ENCODE peak calls at places on chromosomes 11 and 22, in five cellular contexts. S, B, Q, A and C are unnamed samples.

GRCh38 chr11:21561589-21561988 is 631.3 kb upstream of the ANO5 start:
- DNase-seq in S (no peak), B (no peak), Q (no peak), A (no peak), C (no peak)

GRCh38 chr11:134915212-134915611 is 503.2 kb upstream of the B3GAT1 start:
- DNase-seq in S (no peak), B (peak), Q (no peak), A (no peak), C (no peak)

GRCh38 chr11:35785287-35786167 is 123.0 kb downstream of the TRIM44 start:
- DNase-seq in S (no peak), B (peak), Q (no peak), A (no peak), C (no peak)

GRCh38 chr11:106087815-106088435 is 10.5 kb downstream of the AASDHPPT start:
- DNase-seq in S (peak), B (peak), Q (no peak), A (peak), C (no peak)

GRCh38 chr22:28864878-28865596 is 18.3 kb upstream of the ZNRF3 start:
- DNase-seq in S (no peak), B (no peak), Q (no peak), A (no peak), C (no peak)

GRCh38 chr11:121337740-121338272 is 45.2 kb downstream of the SC5D start:
- DNase-seq in S (no peak), B (no peak), Q (no peak), A (no peak), C (no peak)

GRCh38 chr11:11793073-11793472 is 48.7 kb upstream of the USP47 start:
- DNase-seq in S (no peak), B (no peak), Q (no peak), A (no peak), C (no peak)

GRCh38 chr11:66546966-66547661 is 411 bp downstream of the ACTN3 start:
- DNase-seq in S (no peak), B (no peak), Q (no peak), A (no peak), C (no peak)

GRCh38 chr11:130816516-130816915 is 99.8 kb downstream of the SNX19 start:
- DNase-seq in S (no peak), B (no peak), Q (no peak), A (peak), C (no peak)

GRCh38 chr11:17473071-17473744 is 3.4 kb downstream of the ABCC8 start:
- DNase-seq in S (no peak), B (no peak), Q (no peak), A (peak), C (no peak)

GRCh38 chr11:6402561-6402981 is 12.3 kb downstream of the SMPD1 start:
- DNase-seq in S (peak), B (no peak), Q (peak), A (no peak), C (no peak)

GRCh38 chr22:40196628-40197027 is 18.9 kb downstream of the TNRC6B start:
- DNase-seq in S (no peak), B (peak), Q (peak), A (no peak), C (no peak)

GRCh38 chr22:24106385-24107381 is 74.6 kb upstream of the SUSD2 start:
- DNase-seq in S (peak), B (peak), Q (peak), A (no peak), C (no peak)

GRCh38 chr22:39748877-39749276 is 144.7 kb downstream of the ENTHD1 start:
- DNase-seq in S (no peak), B (peak), Q (no peak), A (no peak), C (no peak)

GRCh38 chr11:66126808-66127555 is 56.9 kb downstream of the PACS1 start:
- DNase-seq in S (peak), B (peak), Q (peak), A (no peak), C (no peak)

GRCh38 chr11:64523456-64524187 is 67.4 kb upstream of the SLC22A12 start:
- DNase-seq in S (no peak), B (no peak), Q (no peak), A (no peak), C (no peak)

GRCh38 chr22:23401111-23401909 is 178.8 kb downstream of the IGLL1 start:
- DNase-seq in S (no peak), B (peak), Q (no peak), A (no peak), C (no peak)

GRCh38 chr11:83684071-83684470 is 397.9 kb upstream of the CCDC90B start:
- DNase-seq in S (no peak), B (no peak), Q (no peak), A (no peak), C (no peak)

GRCh38 chr22:44450503-44450902 is 47.5 kb downstream of the RTL6 start:
- DNase-seq in S (no peak), B (no peak), Q (no peak), A (no peak), C (no peak)

GRCh38 chr22:43862074-43862881 is at the start of gene SULT4A1:
- DNase-seq in S (no peak), B (peak), Q (no peak), A (peak), C (no peak)

GRCh38 chr11:58061813-58062212 is 31.1 kb downstream of the OR6Q1 start:
- DNase-seq in S (no peak), B (peak), Q (no peak), A (no peak), C (no peak)

GRCh38 chr11:44568706-44569473 is 3.4 kb downstream of the CD82 start:
- DNase-seq in S (peak), B (peak), Q (peak), A (peak), C (no peak)

GRCh38 chr11:123407124-123407995 is 22.7 kb upstream of the GRAMD1B start:
- DNase-seq in S (peak), B (peak), Q (no peak), A (peak), C (peak)

DNA sequence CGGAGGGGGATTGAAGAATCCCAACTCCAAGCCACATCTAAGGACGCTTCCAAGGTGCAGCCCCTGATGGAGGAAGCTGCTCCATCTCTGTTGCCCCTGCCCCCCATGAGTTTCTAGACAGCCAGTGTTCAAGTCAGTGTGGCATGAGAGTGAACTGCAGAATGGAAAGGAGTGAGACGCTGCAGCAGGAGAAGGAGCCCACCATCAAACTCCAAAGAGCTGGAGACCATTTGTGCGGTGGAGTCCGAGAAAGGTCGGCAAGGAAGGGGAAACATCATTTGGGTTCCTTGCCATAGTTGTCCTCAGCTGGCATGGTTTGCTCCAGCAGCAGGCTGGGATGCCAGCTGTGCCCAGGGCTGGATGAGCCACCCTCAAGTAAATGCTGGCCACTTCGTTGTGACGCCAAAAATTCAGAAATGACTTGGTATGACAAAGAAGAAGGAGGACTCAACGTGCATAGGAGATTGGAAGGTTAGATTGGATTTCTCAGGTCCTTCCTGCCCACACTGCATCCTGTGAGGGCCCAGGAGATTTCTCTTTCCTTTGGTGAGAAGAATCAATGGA is 16.4 kb downstream of the APOL2 start:
- DNase-seq in S (no peak), B (no peak), Q (no peak), A (no peak), C (no peak)
- TF ChIP-seq CTCF in S (no peak), B (no peak), Q (no peak), A (no peak), C (no peak)

DNA sequence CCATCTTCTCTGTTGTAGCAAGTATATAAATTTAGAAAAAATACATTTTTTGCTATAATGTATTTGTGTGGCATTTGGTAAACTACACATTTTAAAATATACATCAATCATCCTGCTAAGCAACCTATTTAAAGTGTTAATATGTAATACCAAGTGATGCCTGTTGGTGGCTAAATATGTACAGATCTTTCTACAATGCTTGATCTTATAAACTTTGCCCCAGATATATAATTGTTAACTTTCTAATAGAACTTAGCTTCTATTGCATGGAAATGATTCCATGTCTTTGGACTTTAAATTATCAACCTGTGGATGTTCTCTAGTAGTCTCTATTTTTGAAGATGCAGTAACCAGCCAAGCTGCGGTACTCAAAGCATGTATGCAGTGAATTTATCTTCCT is 1260.4 kb upstream of the RAG2 start:
- DNase-seq in S (no peak), B (no peak), Q (no peak), A (no peak), C (no peak)
- TF ChIP-seq CTCF in S (no peak), B (no peak), Q (no peak), A (no peak), C (peak)

DNA sequence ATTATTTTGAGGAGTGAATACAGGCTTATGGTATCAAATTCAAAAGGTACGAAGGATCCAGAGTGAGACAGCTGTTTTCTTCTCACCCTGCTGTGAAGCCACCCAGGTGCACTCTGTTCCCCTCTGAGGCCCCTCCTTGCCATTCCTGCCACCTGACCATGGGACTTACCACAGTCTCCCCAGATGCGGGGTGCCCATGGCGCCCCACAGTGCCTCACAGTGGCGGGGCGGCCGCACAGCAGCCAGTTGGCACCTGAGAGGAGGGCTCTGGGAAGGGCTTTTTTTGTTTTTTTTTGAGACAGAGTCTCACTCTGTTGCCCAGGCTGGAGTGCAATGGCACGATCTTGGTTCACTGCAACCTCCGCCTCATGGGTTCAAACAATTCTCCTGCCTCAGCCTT is 151.7 kb downstream of the CEP164 start:
- DNase-seq in S (no peak), B (no peak), Q (peak), A (no peak), C (no peak)
- TF ChIP-seq CTCF in S (no peak), B (no peak), Q (peak), A (no peak), C (no peak)

DNA sequence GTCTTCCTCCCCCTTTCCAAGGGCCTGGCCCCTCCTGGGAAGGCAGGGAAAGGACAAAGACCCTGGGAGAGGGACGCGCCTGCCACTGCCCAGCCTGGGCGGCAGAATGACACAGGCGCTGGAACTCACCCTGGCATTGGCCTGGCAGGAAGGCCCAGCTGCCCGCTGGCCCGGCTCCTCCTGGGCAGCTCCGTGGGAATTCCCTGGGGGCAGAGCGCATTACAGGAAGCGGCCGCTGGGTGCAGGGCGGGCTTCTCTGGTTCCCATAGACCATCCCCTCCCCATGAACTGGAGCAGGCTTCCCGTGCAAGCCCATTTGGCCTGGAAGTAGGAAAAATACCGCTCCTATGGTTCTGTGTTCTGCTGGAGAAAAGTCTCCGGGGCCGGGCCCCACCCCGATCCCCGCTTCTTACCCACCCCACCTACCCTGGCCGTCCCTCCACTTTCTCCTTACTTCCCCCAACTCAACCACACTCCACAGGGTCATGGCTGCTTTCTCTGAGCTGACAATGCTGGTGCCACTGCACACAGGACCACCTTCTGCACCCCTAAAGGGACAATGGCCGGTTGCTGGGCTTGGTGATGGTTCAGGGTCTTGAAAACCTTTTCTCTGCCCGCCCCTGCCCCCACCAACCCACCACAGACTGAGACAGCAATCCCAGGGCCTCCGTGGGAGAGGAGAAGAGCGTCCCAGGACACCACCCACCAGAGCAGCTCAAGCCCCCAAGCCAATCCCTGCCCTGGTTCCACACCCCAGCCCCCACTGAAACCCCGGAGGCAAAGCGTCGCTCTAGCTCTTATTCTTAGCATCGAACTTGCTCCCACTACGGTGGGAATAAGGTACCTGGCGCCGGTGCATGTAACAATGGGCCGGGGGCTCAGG is 58.9 kb downstream of the LINC01488 start:
- DNase-seq in S (no peak), B (no peak), Q (no peak), A (no peak), C (no peak)
- TF ChIP-seq CTCF in S (no peak), B (no peak), Q (no peak), A (no peak), C (no peak)

GRCh38 chr11:8247312-8247711 is 16.4 kb downstream of the LMO1 start:
- DNase-seq in S (no peak), B (no peak), Q (no peak), A (peak), C (no peak)
- TF ChIP-seq CTCF in S (no peak), B (peak), Q (peak), A (peak), C (peak)

GRCh38 chr11:115873813-115874212 is 369.6 kb upstream of the CADM1 start:
- DNase-seq in S (no peak), B (no peak), Q (no peak), A (no peak), C (no peak)

GRCh38 chr11:115872418-115872817 is 368.2 kb upstream of the CADM1 start:
- DNase-seq in S (no peak), B (no peak), Q (no peak), A (no peak), C (no peak)

GRCh38 chr11:115869131-115869530 is 364.9 kb upstream of the CADM1 start:
- DNase-seq in S (no peak), B (no peak), Q (no peak), A (no peak), C (no peak)

GRCh38 chr11:115871161-115871750 is 367.0 kb upstream of the CADM1 start:
- DNase-seq in S (no peak), B (no peak), Q (no peak), A (no peak), C (no peak)

GRCh38 chr11:115869780-115870431 is 365.7 kb upstream of the CADM1 start:
- DNase-seq in S (no peak), B (no peak), Q (peak), A (no peak), C (no peak)
- TF ChIP-seq CTCF in S (no peak), B (no peak), Q (peak), A (no peak), C (no peak)

GRCh38 chr22:47678667-47679287 is 916.3 kb downstream of the TBC1D22A start:
- DNase-seq in S (no peak), B (no peak), Q (no peak), A (no peak), C (no peak)
- TF ChIP-seq CTCF in S (no peak), B (no peak), Q (no peak), A (no peak), C (no peak)